ENCODE peak calls at places on chromosome 2, in six cellular contexts. A is uterus, Q is HEK293T, R is renal cortical epithelial cell, L is ELR, K is GOT3. F is an unnamed sample.

GRCh38 chr2:27240406-27240805 is 22.4 kb downstream of the SLC30A3 start:
- DNase-seq in A (no peak), Q (no peak), R (no peak), L (no peak), K (no peak), F (no peak)

GRCh38 chr2:42141687-42142475 is 27.3 kb upstream of the EML4 start:
- DNase-seq in A (peak), Q (peak), R (peak), L (peak), K (peak), F (peak)

GRCh38 chr2:137837830-137838229 is 126.4 kb upstream of the HNMT start:
- DNase-seq in A (no peak), Q (no peak), R (no peak), L (no peak), K (no peak), F (no peak)

GRCh38 chr2:47422016-47422415 is 19.1 kb downstream of the MSH2 start:
- DNase-seq in A (no peak), Q (no peak), R (no peak), L (peak), K (no peak), F (peak)

GRCh38 chr2:183579686-183580085 is 455.4 kb downstream of the NUP35 start:
- DNase-seq in A (no peak), Q (no peak), R (no peak), L (no peak), K (no peak), F (no peak)

GRCh38 chr2:137172162-137172561 is 406.8 kb downstream of the THSD7B start:
- DNase-seq in A (no peak), Q (no peak), R (peak), L (no peak), K (no peak), F (peak)

GRCh38 chr2:166900700-166901099 is 12.4 kb downstream of the XIRP2 start:
- DNase-seq in A (no peak), Q (peak), R (peak), L (peak), K (no peak), F (peak)

GRCh38 chr2:65075605-65076344 is 19.6 kb downstream of the CEP68 start:
- DNase-seq in A (no peak), Q (no peak), R (no peak), L (no peak), K (no peak), F (peak)

GRCh38 chr2:134436706-134437105 is 182.8 kb downstream of the MGAT5 start:
- DNase-seq in A (no peak), Q (no peak), R (peak), L (peak), K (no peak), F (no peak)

GRCh38 chr2:240994161-240994896 is 4.1 kb upstream of the SNED1 start:
- DNase-seq in A (no peak), Q (no peak), R (no peak), L (no peak), K (no peak), F (no peak)

GRCh38 chr2:71888741-71889445 is 258.8 kb downstream of the CYP26B1 start:
- DNase-seq in A (no peak), Q (no peak), R (no peak), L (peak), K (no peak), F (peak)

GRCh38 chr2:147430408-147430807 is 414.4 kb upstream of the ACVR2A start:
- DNase-seq in A (no peak), Q (no peak), R (no peak), L (no peak), K (no peak), F (no peak)

GRCh38 chr2:85439111-85439477 is 20.6 kb downstream of the SH2D6 start:
- DNase-seq in A (no peak), Q (no peak), R (peak), L (no peak), K (no peak), F (no peak)

GRCh38 chr2:72013726-72014125 is 133.9 kb downstream of the CYP26B1 start:
- DNase-seq in A (no peak), Q (no peak), R (no peak), L (no peak), K (no peak), F (no peak)

GRCh38 chr2:31217465-31218200 is at the start of gene CAPN14:
- DNase-seq in A (no peak), Q (no peak), R (peak), L (no peak), K (no peak), F (no peak)

GRCh38 chr2:3222636-3223035 is 155.0 kb downstream of the EIPR1 start:
- DNase-seq in A (no peak), Q (no peak), R (no peak), L (no peak), K (no peak), F (no peak)

GRCh38 chr2:176533505-176534193 is 264.4 kb downstream of the MTX2 start:
- DNase-seq in A (no peak), Q (no peak), R (peak), L (no peak), K (no peak), F (no peak)

GRCh38 chr2:167438206-167438605 is 549.9 kb downstream of the XIRP2 start:
- DNase-seq in A (no peak), Q (no peak), R (peak), L (peak), K (no peak), F (peak)

GRCh38 chr2:182920631-182921056 is 54.2 kb upstream of the FRZB start:
- DNase-seq in A (no peak), Q (no peak), R (no peak), L (no peak), K (no peak), F (no peak)

GRCh38 chr2:230023313-230023712 is 45.4 kb downstream of the SLC16A14 start:
- DNase-seq in A (no peak), Q (no peak), R (no peak), L (no peak), K (no peak), F (no peak)

GRCh38 chr2:138441916-138442315 is 59.7 kb upstream of the SPOPL start:
- DNase-seq in A (no peak), Q (no peak), R (no peak), L (no peak), K (no peak), F (no peak)

GRCh38 chr2:10079192-10079930 is 850 bp downstream of the CYS1 start:
- DNase-seq in A (peak), Q (peak), R (peak), L (peak), K (no peak), F (peak)

GRCh38 chr2:170512271-170512670 is 202.9 kb upstream of the SP5 start:
- DNase-seq in A (no peak), Q (no peak), R (no peak), L (no peak), K (no peak), F (no peak)

GRCh38 chr2:63765117-63765516 is 76.6 kb upstream of the UGP2 start:
- DNase-seq in A (no peak), Q (no peak), R (no peak), L (no peak), K (no peak), F (no peak)

F was measured in EL.